ENCODE peak calls at places on chromosome 21, in four cellular contexts. One of them, this sample, is unnamed.

GRCh38 chr21:36429672-36430546 is 44.7 kb downstream of the CHAF1B start:
- DNase-seq in tibial nerve: peak; percentile 71
- DNase-seq in A549: peak; percentile 95
- DNase-seq in ovary: peak; percentile 81
- DNase-seq in this sample: peak; percentile 84

GRCh38 chr21:37041706-37042271 is 31.1 kb downstream of the PIGP start:
- DNase-seq in tibial nerve: no peak
- DNase-seq in ovary: no peak
- DNase-seq in A549: no peak
- DNase-seq in this sample: no peak

GRCh38 chr21:33655591-33656221 is 13.4 kb downstream of the ITSN1 start:
- DNase-seq in tibial nerve: no peak
- DNase-seq in ovary: no peak
- DNase-seq in A549: peak; percentile 54
- DNase-seq in this sample: no peak

GRCh38 chr21:24280591-24280990 is 1326.7 kb downstream of the MRPL39 start:
- DNase-seq in A549: no peak
- DNase-seq in tibial nerve: no peak
- DNase-seq in ovary: no peak
- DNase-seq in this sample: no peak

GRCh38 chr21:16419188-16419874 is 689.5 kb downstream of the USP25 start:
- DNase-seq in ovary: peak; percentile 78
- DNase-seq in A549: no peak
- DNase-seq in tibial nerve: peak; percentile 66
- DNase-seq in this sample: peak; percentile 81

GRCh38 chr21:15749868-15750174 is 20.0 kb downstream of the USP25 start:
- DNase-seq in ovary: no peak
- DNase-seq in tibial nerve: no peak
- DNase-seq in A549: no peak
- DNase-seq in this sample: no peak

GRCh38 chr21:14913576-14914146 is 151.1 kb downstream of the NRIP1 start:
- DNase-seq in A549: no peak
- DNase-seq in tibial nerve: no peak
- DNase-seq in ovary: no peak
- DNase-seq in this sample: no peak

GRCh38 chr21:34521561-34521960 is 9.6 kb upstream of the KCNE1 start:
- DNase-seq in tibial nerve: no peak
- DNase-seq in A549: no peak
- DNase-seq in ovary: no peak
- DNase-seq in this sample: no peak

GRCh38 chr21:25039461-25040380 is 567.6 kb downstream of the MRPL39 start:
- DNase-seq in ovary: no peak
- DNase-seq in A549: no peak
- DNase-seq in tibial nerve: no peak
- DNase-seq in this sample: no peak

GRCh38 chr21:26546698-26547097 is 26.4 kb downstream of the CYYR1 start:
- DNase-seq in tibial nerve: no peak
- DNase-seq in A549: no peak
- DNase-seq in ovary: no peak
- DNase-seq in this sample: no peak

GRCh38 chr21:26273686-26274313 is 103.2 kb upstream of the APP start:
- DNase-seq in A549: no peak
- DNase-seq in tibial nerve: no peak
- DNase-seq in ovary: no peak
- DNase-seq in this sample: no peak

GRCh38 chr21:19405326-19405725 is 1001.7 kb upstream of the TMPRSS15 start:
- DNase-seq in A549: no peak
- DNase-seq in ovary: no peak
- DNase-seq in tibial nerve: no peak
- DNase-seq in this sample: no peak

GRCh38 chr21:39373634-39374033 is 24.7 kb upstream of the HMGN1 start:
- DNase-seq in ovary: no peak
- DNase-seq in tibial nerve: no peak
- DNase-seq in A549: no peak
- DNase-seq in this sample: no peak

GRCh38 chr21:43961382-43961909 is 50.7 kb upstream of the TRAPPC10 start:
- DNase-seq in A549: no peak
- DNase-seq in tibial nerve: no peak
- DNase-seq in ovary: no peak
- DNase-seq in this sample: no peak

GRCh38 chr21:34333150-34333739 is 30.6 kb upstream of the KCNE2 start:
- DNase-seq in ovary: no peak
- DNase-seq in A549: no peak
- DNase-seq in tibial nerve: no peak
- DNase-seq in this sample: no peak

GRCh38 chr21:14259669-14260458 is 43.9 kb downstream of the RBM11 start:
- DNase-seq in tibial nerve: no peak
- DNase-seq in A549: peak; percentile 3
- DNase-seq in ovary: no peak
- DNase-seq in this sample: no peak

DNA sequence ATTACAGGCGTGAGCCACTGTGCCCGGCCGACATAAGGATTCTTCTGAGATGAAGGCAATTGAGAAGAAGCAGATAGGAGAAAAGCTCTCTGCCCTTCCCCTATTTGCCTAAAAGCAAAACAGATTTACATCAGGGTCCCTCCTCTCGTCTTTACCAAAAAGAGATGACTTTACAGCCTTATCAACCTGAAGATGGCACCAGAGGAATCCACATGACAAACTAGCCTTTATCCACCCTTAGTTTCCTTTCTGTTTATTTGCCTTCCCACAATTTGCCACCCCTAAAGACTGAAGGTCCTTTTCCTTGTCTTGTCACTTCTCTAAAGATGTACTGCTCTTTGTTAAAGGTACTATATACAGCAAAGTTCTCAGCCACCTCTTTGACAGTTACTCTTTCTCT is 70.7 kb upstream of the KRTAP19-8 start:
- DNase-seq in tibial nerve: no peak
- DNase-seq in ovary: no peak
- DNase-seq in A549: no peak
- DNase-seq in this sample: no peak
- H3K27ac ChIP-seq in tibial nerve: no peak overlapping the region
- H3K27ac ChIP-seq in ovary: no peak overlapping the region
- H3K27ac ChIP-seq in A549: no peak overlapping the region
- H3K27ac ChIP-seq in this sample: no peak overlapping the region

GRCh38 chr21:42784276-42784675 is 95.1 kb downstream of the WDR4 start:
- DNase-seq in A549: no peak
- DNase-seq in tibial nerve: no peak
- DNase-seq in ovary: no peak
- DNase-seq in this sample: peak; percentile 40

GRCh38 chr21:42785666-42786427 is 93.5 kb downstream of the WDR4 start:
- DNase-seq in ovary: no peak
- DNase-seq in tibial nerve: no peak
- DNase-seq in A549: no peak
- DNase-seq in this sample: no peak

GRCh38 chr21:42782723-42783247 is 96.6 kb downstream of the WDR4 start:
- DNase-seq in ovary: no peak
- DNase-seq in A549: no peak
- DNase-seq in tibial nerve: no peak
- DNase-seq in this sample: no peak

GRCh38 chr21:42786884-42787283 is 92.5 kb downstream of the WDR4 start:
- DNase-seq in ovary: no peak
- DNase-seq in A549: no peak
- DNase-seq in tibial nerve: no peak
- DNase-seq in this sample: no peak

GRCh38 chr21:42784896-42785451 is 94.4 kb downstream of the WDR4 start:
- DNase-seq in ovary: no peak
- DNase-seq in tibial nerve: no peak
- DNase-seq in A549: no peak
- DNase-seq in this sample: no peak
- TF ChIP-seq EP300 in ovary: no peak
- TF ChIP-seq EP300 in tibial nerve: no peak
- TF ChIP-seq EP300 in A549: no peak
- TF ChIP-seq EP300 in this sample: no peak

DNA sequence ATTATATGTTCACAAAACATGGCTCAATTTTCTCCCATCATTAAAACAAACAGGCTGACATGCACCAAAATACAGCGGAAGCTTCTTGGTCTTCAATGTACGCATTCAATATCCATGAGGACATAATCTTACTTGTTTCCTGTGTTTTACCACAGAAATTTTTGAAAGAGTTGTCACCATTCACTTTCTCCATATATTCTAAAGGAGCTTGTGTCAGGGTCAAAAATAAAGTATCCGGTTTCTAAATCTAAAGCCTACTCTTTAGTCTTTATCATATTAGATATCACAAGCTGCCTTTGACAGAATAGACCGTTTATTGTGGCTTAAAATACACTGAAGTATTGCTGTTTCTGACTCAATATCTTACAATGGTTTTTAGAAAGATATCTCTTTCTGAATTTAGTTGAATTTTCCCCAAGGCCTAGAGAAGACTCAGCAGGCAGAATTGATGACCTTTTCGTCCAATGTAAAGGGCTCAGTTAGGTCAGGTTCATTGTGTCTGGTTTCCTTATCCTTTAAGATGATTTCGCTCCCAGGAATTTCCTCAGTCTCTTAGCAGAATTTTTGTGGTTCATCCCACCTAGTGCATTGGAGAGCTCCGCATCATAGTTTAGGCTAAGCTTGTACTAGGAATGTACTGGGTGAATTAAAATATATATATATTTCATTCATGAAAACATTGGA is 717.2 kb downstream of the NCAM2 start:
- DNase-seq in ovary: no peak
- DNase-seq in A549: no peak
- DNase-seq in tibial nerve: no peak
- DNase-seq in this sample: no peak
- H3K27ac ChIP-seq in ovary: no peak overlapping the region
- H3K27ac ChIP-seq in A549: no peak overlapping the region
- H3K27ac ChIP-seq in tibial nerve: no peak overlapping the region
- H3K27ac ChIP-seq in this sample: no peak overlapping the region

DNA sequence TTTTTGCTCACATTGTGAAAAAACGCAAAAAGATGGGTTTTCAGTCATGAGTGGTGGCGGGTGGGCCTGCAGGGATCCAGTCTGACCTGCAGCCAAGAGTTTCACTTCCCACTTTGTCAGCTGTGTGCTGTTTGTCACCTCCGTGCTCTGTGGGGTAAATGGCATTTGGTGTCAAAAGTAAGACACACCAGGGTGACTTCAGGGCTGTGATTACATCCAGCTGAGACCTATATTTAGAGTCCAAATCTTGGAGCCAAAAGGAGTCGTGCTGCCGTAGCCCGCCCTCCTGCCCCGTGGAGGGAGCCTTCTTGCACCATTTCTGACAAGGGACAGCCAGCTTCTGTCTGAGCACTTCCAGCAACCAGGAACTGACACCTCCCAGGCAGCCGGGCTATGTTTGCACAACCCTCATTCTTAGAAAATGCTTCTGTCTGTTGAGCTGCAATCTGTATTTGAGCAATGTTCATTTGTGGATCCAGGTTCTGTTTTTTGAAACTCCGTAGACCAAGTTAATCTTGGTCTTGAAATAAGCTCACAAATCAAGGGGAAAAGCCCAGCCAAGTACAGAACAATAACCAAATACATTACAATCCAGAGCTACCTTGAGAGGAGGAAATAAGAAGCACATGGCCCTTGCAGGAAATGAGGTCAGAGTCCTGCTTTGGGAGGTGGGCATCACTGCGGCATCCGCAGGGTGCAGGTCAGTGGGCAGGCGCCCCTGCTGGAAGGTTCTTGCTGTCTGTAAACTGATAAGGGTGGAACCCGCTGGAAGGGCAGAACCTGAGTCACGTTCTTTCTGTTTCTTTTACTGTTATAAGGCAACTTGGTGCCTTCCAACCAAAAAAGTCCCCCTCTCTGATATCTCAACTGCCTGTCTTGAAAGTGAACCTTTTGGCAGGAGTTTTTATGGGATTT is 14.4 kb downstream of the ABCG1 start:
- DNase-seq in tibial nerve: peak; percentile 74
- DNase-seq in A549: no peak
- DNase-seq in ovary: peak; percentile 42
- DNase-seq in this sample: peak; percentile 62
- TF ChIP-seq EP300 in tibial nerve: peak; percentile 26
- TF ChIP-seq EP300 in A549: no peak
- TF ChIP-seq EP300 in ovary: no peak
- TF ChIP-seq EP300 in this sample: peak; percentile 74

DNA sequence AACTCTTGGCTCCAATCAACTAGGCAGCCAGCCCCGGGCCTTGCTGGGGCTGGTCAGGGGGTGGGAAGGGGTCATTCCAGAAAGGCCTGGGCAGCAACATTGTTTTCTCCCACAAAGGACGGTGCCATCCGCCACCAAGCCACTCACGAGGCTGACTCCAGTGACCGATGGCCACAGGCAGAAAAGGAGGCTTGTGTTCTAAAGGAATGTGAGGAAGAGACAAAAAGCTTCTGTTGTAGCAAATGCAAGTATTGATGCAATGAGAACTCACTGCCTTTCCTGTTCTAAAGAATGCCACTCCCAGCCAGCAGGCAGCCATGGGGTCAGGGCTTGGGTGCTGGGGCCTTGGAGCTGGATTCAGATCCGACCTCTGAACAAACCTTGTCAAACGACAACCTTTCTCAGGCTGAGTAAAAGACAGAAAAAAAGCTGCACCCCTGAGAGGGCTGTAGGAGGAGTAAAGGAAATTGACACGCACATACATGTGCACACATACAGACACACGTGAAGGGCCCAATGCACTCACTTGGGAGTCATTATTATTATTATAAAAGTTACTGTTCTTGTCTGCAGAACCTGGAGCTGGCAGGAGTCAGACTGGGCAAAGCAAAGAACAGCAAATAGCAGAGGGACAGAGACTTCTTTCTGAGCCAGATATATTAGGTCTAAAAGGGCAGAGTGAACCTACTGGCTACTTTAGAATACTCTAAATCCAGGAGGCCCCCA is 13.9 kb upstream of the PRMT2 start:
- DNase-seq in tibial nerve: no peak
- DNase-seq in ovary: no peak
- DNase-seq in A549: no peak
- DNase-seq in this sample: no peak
- H3K27ac ChIP-seq in tibial nerve: peak overlapping the region; percentile 86
- H3K27ac ChIP-seq in ovary: no peak overlapping the region
- H3K27ac ChIP-seq in A549: no peak overlapping the region
- H3K27ac ChIP-seq in this sample: peak overlapping the region; percentile 50

GRCh38 chr21:46029201-46029924 is 47.8 kb downstream of the COL6A1 start:
- DNase-seq in tibial nerve: no peak
- DNase-seq in A549: no peak
- DNase-seq in ovary: peak; percentile 36
- DNase-seq in this sample: no peak
- TF ChIP-seq EP300 in tibial nerve: no peak
- TF ChIP-seq EP300 in A549: no peak
- TF ChIP-seq EP300 in ovary: no peak
- TF ChIP-seq EP300 in this sample: no peak

DNA sequence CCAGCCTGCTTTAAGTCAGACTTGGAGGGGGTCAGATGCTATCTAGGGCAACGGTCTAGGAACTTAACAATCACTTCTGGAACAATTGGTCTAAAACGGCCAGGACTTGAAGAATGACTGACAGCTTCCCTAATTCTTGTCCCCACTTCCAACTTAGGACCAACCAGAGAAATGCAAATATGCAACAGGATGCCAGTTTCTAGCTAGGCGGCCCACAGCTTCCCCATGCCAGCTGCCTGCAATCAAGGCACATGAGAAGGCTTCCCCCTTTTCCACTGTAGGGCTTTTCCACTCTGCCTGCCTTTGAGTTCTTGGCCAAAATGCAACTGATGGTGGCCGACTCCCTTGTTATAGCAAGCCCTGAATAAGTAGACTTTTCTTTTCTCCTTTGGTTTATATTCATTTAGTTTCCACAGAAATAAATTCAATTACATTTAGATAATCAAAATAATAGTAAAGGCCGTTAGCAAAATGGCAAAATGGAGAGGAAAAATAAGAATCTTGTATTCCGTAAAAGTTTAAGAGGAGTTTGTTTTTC is 80.9 kb downstream of the BACH1 start:
- DNase-seq in ovary: no peak
- DNase-seq in tibial nerve: no peak
- DNase-seq in A549: no peak
- DNase-seq in this sample: no peak
- H3K27ac ChIP-seq in ovary: no peak overlapping the region
- H3K27ac ChIP-seq in tibial nerve: no peak overlapping the region
- H3K27ac ChIP-seq in A549: no peak overlapping the region
- H3K27ac ChIP-seq in this sample: no peak overlapping the region

This sample was measured in stomach.